ENCODE peak calls at places on chromosome 7, in seven cellular contexts. M, O, K, C, B, N and D are unnamed samples.

GRCh38 chr7:50477640-50478039 is 27.5 kb upstream of the FIGNL1 start:
- DNase-seq in M (no peak), O (no peak), K (no peak), C (no peak), B (no peak), N (no peak), D (no peak)

GRCh38 chr7:85184599-85185354 is 2.1 kb downstream of the SEMA3D start:
- DNase-seq in M (peak), O (no peak), K (peak), C (peak), B (no peak), N (peak), D (peak)

GRCh38 chr7:100655908-100656674 is at the start of gene ACTL6B:
- DNase-seq in M (peak), O (no peak), K (peak), C (peak), B (peak), N (peak), D (peak)

GRCh38 chr7:44565097-44565794 is 8.5 kb downstream of the DDX56 start:
- DNase-seq in M (peak), O (peak), K (peak), C (peak), B (no peak), N (peak), D (peak)

GRCh38 chr7:121081327-121081936 is 92.9 kb downstream of the CPED1 start:
- DNase-seq in M (peak), O (no peak), K (peak), C (no peak), B (peak), N (peak), D (no peak)

GRCh38 chr7:108103566-108104298 is 26.4 kb downstream of the LAMB4 start:
- DNase-seq in M (peak), O (no peak), K (peak), C (no peak), B (no peak), N (no peak), D (no peak)

GRCh38 chr7:90412458-90413184 is 9.4 kb downstream of the CLDN12 start:
- DNase-seq in M (peak), O (no peak), K (peak), C (peak), B (no peak), N (no peak), D (peak)

GRCh38 chr7:17144313-17144712 is 154.1 kb upstream of the AHR start:
- DNase-seq in M (peak), O (no peak), K (peak), C (no peak), B (no peak), N (peak), D (no peak)

GRCh38 chr7:130141161-130141857 is 63.9 kb downstream of the TMEM209 start:
- DNase-seq in M (peak), O (no peak), K (no peak), C (peak), B (peak), N (peak), D (peak)

GRCh38 chr7:131625817-131626372 is 69.5 kb upstream of the PODXL start:
- DNase-seq in M (peak), O (no peak), K (peak), C (no peak), B (no peak), N (peak), D (no peak)

GRCh38 chr7:83882551-83882950 is 233.6 kb upstream of the SEMA3E start:
- DNase-seq in M (peak), O (no peak), K (no peak), C (no peak), B (no peak), N (peak), D (no peak)

GRCh38 chr7:76302299-76303056 is at the start of gene HSPB1:
- DNase-seq in M (peak), O (peak), K (peak), C (peak), B (peak), N (peak), D (peak)

GRCh38 chr7:20797174-20798080 is 10.7 kb upstream of the SP8 start:
- DNase-seq in M (no peak), O (no peak), K (no peak), C (peak), B (peak), N (no peak), D (peak)